ENCODE peak calls at places on chromosomes 16 and 17, in four cellular contexts. B is spleen, L is endothelial cell of umbilical vein, R is stomach. D is an unnamed sample.

GRCh38 chr17:79338589-79338988 is 264.0 kb downstream of the ENGASE start:
- DNase-seq in B (no peak), L (no peak), R (no peak), D (no peak)

GRCh38 chr17:18143044-18143936 is 34.7 kb downstream of the MYO15A start:
- DNase-seq in B (no peak), L (no peak), R (no peak), D (no peak)

GRCh38 chr16:13923703-13924298 is 3.8 kb downstream of the ERCC4 start:
- DNase-seq in B (no peak), L (peak), R (no peak), D (no peak)

GRCh38 chr16:21150375-21151001 is at the start of gene DNAH3:
- DNase-seq in B (no peak), L (no peak), R (no peak), D (no peak)

GRCh38 chr16:11045846-11046245 is 101.5 kb downstream of the CLEC16A start:
- DNase-seq in B (no peak), L (no peak), R (no peak), D (no peak)

GRCh38 chr16:30184430-30185140 is 1.2 kb downstream of the CORO1A start:
- DNase-seq in B (peak), L (no peak), R (peak), D (peak)

GRCh38 chr17:74775409-74776043 is 619 bp downstream of the NAT9 start:
- DNase-seq in B (no peak), L (no peak), R (no peak), D (no peak)

GRCh38 chr16:31267332-31268032 is 7.7 kb downstream of the ITGAM start:
- DNase-seq in B (no peak), L (no peak), R (no peak), D (no peak)

GRCh38 chr17:63694229-63694973 is 5.5 kb downstream of the LIMD2 start:
- DNase-seq in B (no peak), L (no peak), R (no peak), D (no peak)

GRCh38 chr16:4704491-4704890 is 11.1 kb downstream of the NUDT16L1 start:
- DNase-seq in B (no peak), L (no peak), R (no peak), D (no peak)

GRCh38 chr16:23863511-23864422 is 28.0 kb downstream of the PRKCB start:
- DNase-seq in B (no peak), L (no peak), R (no peak), D (no peak)

GRCh38 chr16:50291719-50292565 is 25.6 kb downstream of the ADCY7 start:
- DNase-seq in B (peak), L (no peak), R (no peak), D (no peak)

GRCh38 chr17:77865109-77865611 is 93.3 kb upstream of the TNRC6C start:
- DNase-seq in B (peak), L (no peak), R (no peak), D (no peak)

DNA sequence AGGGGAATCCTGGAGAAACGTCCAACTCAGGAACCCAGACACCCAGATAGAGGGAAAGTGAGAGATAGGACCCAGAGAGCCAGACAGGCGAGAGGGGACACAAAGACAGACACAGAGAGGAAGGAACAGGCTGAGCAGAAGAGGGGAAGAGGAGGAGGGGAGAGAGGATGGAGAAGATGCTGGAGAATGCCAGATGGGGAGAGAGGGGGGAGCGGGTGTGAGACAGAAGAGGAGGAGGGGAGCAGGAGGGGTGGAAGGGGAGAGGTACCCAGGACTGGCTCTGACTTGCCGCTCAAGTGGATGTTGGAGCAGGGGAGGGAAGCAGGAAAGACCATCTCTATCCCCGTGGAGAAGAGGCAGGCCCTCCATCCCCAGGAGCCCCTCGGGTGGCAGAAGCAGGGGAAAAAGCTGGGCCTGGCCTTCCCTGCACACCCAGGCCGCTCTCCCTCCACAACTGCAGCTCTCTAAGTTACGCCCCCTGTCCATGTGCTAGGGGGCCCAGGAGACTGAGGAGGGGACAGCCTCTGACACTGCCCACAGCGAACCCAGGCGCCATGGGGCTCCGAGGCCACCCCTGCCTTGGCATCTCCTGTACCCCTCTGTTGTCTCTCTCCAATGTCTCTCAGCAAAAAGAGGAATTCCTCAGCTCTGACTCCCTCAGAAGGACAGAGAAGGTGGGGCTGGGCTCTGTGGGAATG is 4.8 kb downstream of the PPP1R9B start:
- DNase-seq in B (no peak), L (no peak), R (no peak), D (no peak)
- TF ChIP-seq POLR2A in B (no peak), L (no peak), R (no peak), D (no peak)

GRCh38 chr17:82272495-82273326 is 789 bp downstream of the CSNK1D start:
- DNase-seq in B (peak), L (no peak), R (no peak), D (peak)
- TF ChIP-seq POLR2AphosphoS5 in B (peak), L (peak), R (no peak), D (no peak)

GRCh38 chr16:2148714-2149629 is 547 bp downstream of the RAB26 start:
- DNase-seq in B (peak), L (no peak), R (peak), D (no peak)
- TF ChIP-seq POLR2A in B (no peak), L (no peak), R (no peak), D (no peak)

GRCh38 chr17:27809555-27809954 is 9.2 kb upstream of the NOS2 start:
- DNase-seq in B (no peak), L (no peak), R (no peak), D (no peak)

GRCh38 chr17:27808629-27809028 is 8.3 kb upstream of the NOS2 start:
- DNase-seq in B (no peak), L (no peak), R (no peak), D (no peak)

GRCh38 chr17:27811961-27812360 is 11.6 kb upstream of the NOS2 start:
- DNase-seq in B (no peak), L (no peak), R (no peak), D (no peak)

GRCh38 chr17:27810902-27811557 is 10.7 kb upstream of the NOS2 start:
- DNase-seq in B (no peak), L (peak), R (no peak), D (no peak)

DNA sequence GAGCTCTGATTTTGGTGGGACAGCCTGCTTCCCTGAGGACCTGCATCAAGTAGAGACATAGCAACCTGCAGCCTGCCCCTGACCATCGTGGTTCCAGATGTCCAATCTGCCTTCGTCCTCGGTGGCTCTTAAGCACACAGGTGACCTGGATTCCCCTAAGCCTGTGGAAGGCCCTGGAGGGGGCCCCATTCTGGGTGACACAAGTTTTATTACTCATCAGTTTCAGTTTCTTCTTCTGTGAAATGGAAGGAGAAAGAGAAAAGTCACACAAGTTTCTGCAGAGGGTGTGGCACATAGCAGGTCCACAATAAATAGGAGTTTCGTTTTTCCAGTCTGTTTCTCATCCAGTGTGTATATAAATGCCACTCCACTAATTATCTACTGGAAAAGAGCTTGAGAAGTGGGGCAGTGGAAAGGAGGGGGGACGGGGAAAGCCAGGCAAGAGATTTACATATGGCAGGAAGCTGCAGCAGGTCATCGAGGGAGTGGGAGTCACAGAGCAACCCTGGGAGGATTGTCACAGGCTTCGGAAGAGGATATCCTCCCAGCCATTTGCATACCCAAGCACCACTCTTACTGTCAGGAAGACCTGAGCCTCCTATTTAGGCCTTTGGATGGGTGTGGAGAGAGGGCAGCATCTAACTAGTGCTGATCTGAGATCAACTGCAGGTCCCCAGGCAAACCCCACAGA is 10.0 kb upstream of the NOS2 start:
- DNase-seq in B (no peak), L (no peak), R (no peak), D (peak)
- TF ChIP-seq POLR2AphosphoS5 in B (no peak), L (no peak), R (no peak), D (no peak)

GRCh38 chr17:29045734-29046133 is 2.8 kb downstream of the PIPOX start:
- DNase-seq in B (no peak), L (no peak), R (no peak), D (no peak)
- TF ChIP-seq POLR2A in B (no peak), L (no peak), R (no peak), D (no peak)

DNA sequence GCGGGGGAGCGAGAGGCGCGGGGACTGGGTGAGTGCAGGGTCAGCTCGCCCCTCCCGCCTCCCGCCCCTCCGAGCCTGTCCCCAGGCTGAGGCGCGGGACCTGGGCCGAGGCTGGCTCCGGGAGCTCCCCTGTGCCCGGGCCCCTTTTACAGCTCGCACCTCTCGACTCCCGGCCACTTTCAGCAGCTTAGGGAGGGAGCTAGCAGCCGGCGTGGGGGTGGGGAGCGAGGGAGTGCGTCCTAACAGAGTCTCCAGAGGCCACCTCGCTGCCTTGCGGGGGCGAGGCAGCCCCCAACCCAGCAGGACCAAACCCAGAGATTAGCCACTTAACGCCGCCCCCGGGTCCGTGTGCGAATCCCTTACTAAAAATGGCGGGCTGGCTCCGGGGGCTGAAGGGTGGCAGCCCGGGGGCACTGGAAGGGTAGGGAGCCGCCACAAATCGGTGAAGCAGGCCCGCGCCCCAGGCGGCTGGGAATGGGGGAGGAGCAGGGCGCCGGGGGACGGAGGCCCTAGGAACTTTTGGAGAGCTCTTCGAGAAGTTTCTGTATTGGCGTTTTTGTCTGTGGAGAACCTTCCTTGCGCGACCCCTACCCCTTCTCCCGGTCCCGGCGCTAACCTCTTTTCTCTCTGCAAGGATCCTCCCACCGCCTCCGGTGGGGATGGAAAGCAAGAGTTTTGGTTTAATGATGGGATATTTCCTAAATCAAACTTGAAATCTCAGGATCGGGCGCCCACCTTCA is 601 bp upstream of the IRX3 start:
- DNase-seq in B (no peak), L (no peak), R (no peak), D (no peak)
- TF ChIP-seq POLR2AphosphoS5 in B (no peak), L (no peak), R (no peak), D (no peak)

GRCh38 chr17:44197107-44197506 is 2.6 kb downstream of the ATXN7L3 start:
- DNase-seq in B (no peak), L (no peak), R (no peak), D (no peak)

GRCh38 chr17:44197980-44198720 is 1.5 kb downstream of the ATXN7L3 start:
- DNase-seq in B (peak), L (peak), R (no peak), D (peak)

GRCh38 chr17:44199553-44200477 is at the start of gene ATXN7L3:
- DNase-seq in B (peak), L (peak), R (peak), D (peak)

GRCh38 chr17:44200478-44201155 is 933 bp upstream of the ATXN7L3 start:
- DNase-seq in B (no peak), L (peak), R (no peak), D (no peak)

GRCh38 chr17:44198721-44199552 is 747 bp downstream of the ATXN7L3 start:
- DNase-seq in B (peak), L (peak), R (peak), D (peak)
- TF ChIP-seq POLR2A in B (peak), L (peak), R (no peak), D (no peak)